ENCODE peak calls at places on chromosomes 3 and 15, in four cellular contexts. C, N, D and J are unnamed samples.

GRCh38 chr3:159482241-159483031 is 506.2 kb upstream of the IL12A start:
- DNase-seq in C (no peak), N (no peak), D (no peak), J (no peak)

GRCh38 chr15:52112203-52112750 is 298 bp downstream of the BCL2L10 start:
- DNase-seq in C (peak), N (no peak), D (no peak), J (no peak)

GRCh38 chr15:95024388-95024787 is 793.0 kb downstream of the MCTP2 start:
- DNase-seq in C (no peak), N (no peak), D (no peak), J (no peak)

GRCh38 chr3:158260392-158260791 is 150.5 kb downstream of the RSRC1 start:
- DNase-seq in C (no peak), N (no peak), D (no peak), J (no peak)

GRCh38 chr3:312170-312569 is 115.6 kb downstream of the CHL1 start:
- DNase-seq in C (no peak), N (no peak), D (no peak), J (no peak)

GRCh38 chr3:52434491-52435115 is 10.3 kb downstream of the SEMA3G start:
- DNase-seq in C (no peak), N (no peak), D (peak), J (no peak)

GRCh38 chr3:183555541-183556081 is at the start of gene KLHL6:
- DNase-seq in C (peak), N (no peak), D (peak), J (peak)

GRCh38 chr3:104198136-104198535 is 1168.6 kb upstream of the ALCAM start:
- DNase-seq in C (no peak), N (peak), D (no peak), J (no peak)

GRCh38 chr3:99545941-99546580 is 92.3 kb upstream of the COL8A1 start:
- DNase-seq in C (no peak), N (no peak), D (no peak), J (no peak)

GRCh38 chr3:50170689-50171088 is 15.6 kb downstream of the SEMA3F start:
- DNase-seq in C (no peak), N (no peak), D (no peak), J (no peak)

GRCh38 chr15:76863123-76863522 is 42.0 kb downstream of the SCAPER start:
- DNase-seq in C (no peak), N (no peak), D (no peak), J (no peak)

GRCh38 chr3:143658869-143659268 is 189.4 kb downstream of the SLC9A9 start:
- DNase-seq in C (no peak), N (no peak), D (no peak), J (no peak)

GRCh38 chr15:41566121-41566885 is 7.3 kb downstream of the TYRO3 start:
- DNase-seq in C (no peak), N (no peak), D (no peak), J (no peak)

GRCh38 chr3:118823626-118824025 is 211.0 kb downstream of the IGSF11 start:
- DNase-seq in C (no peak), N (no peak), D (no peak), J (no peak)

GRCh38 chr15:82047493-82048446 is 2.0 kb upstream of the MEX3B start:
- DNase-seq in C (no peak), N (no peak), D (no peak), J (no peak)

GRCh38 chr3:118692417-118692816 is 342.2 kb downstream of the IGSF11 start:
- DNase-seq in C (no peak), N (no peak), D (no peak), J (no peak)

GRCh38 chr3:120137548-120137947 is 43.3 kb upstream of the GSK3B start:
- DNase-seq in C (no peak), N (no peak), D (no peak), J (no peak)
- TF ChIP-seq CTCF in C (no peak), N (no peak), D (no peak), J (no peak)

DNA sequence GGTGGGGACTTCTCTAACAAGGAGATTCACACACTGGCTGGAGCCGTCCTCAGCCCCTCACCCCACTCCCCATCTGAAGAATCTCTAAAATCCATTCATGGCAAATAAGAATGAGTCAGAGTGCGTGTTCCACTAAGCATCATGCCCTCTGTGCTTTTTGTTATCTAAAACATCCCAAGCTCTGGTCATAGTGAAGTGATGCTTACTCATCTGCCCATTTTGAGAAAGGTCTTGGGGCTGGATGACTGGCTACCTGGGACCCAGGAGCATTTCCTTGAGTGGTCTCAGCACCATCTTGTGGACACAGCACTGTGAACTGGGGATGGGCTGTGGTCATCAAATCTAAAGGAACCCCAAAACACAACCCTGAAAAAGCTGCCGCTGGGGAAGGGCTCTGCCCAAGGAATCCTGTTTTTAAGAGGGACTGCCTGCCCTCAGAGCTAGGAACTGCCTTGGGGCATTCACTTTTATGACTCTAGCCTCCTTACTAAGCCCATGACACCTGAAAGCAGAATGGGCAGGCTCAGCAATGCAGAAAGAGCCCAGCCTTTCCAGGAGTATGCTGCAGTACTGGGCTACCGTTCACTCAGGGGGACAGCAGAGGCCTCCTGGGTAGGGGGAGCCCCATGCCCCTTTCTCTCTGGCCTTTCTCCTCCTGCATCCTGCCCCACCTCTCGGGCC is 53.5 kb downstream of the ZBTB38 start:
- DNase-seq in C (no peak), N (no peak), D (no peak), J (no peak)
- TF ChIP-seq CTCF in C (no peak), N (no peak), D (no peak), J (no peak)

GRCh38 chr3:65568497-65568896 is 470.2 kb downstream of the MAGI1 start:
- DNase-seq in C (no peak), N (no peak), D (no peak), J (no peak)

GRCh38 chr3:65572175-65572777 is 466.4 kb downstream of the MAGI1 start:
- DNase-seq in C (no peak), N (no peak), D (no peak), J (no peak)

GRCh38 chr3:65573548-65574116 is 465.1 kb downstream of the MAGI1 start:
- DNase-seq in C (no peak), N (no peak), D (no peak), J (no peak)

GRCh38 chr3:65569129-65569528 is 469.6 kb downstream of the MAGI1 start:
- DNase-seq in C (no peak), N (no peak), D (no peak), J (no peak)

DNA sequence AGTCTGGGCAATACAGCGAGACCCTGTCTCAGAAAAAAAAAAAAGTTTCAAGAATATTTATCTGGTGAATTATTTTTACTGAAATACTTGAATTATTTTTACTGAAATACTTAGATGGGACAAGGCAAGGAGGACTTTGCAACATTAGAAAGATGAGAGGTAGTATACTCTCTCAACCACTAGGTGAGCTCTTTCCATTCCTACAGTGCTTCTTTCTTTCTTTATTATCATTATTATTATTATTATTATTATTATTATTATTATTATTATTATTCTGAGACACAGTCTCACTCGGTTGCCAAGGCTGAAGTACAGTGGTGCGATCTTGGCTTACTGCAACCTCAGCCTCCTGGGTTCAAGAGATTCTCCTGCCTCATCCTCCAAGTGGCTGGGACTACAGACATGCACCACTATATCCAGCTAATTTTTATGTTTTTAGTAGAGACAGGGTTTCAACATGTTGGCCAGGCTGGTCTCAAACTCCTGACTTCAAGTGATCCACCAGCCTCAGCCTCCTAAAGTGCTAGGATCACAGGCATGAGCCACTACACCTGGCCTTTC is 468.8 kb downstream of the MAGI1 start:
- DNase-seq in C (no peak), N (no peak), D (no peak), J (no peak)
- TF ChIP-seq CTCF in C (no peak), N (no peak), D (no peak), J (no peak)

DNA sequence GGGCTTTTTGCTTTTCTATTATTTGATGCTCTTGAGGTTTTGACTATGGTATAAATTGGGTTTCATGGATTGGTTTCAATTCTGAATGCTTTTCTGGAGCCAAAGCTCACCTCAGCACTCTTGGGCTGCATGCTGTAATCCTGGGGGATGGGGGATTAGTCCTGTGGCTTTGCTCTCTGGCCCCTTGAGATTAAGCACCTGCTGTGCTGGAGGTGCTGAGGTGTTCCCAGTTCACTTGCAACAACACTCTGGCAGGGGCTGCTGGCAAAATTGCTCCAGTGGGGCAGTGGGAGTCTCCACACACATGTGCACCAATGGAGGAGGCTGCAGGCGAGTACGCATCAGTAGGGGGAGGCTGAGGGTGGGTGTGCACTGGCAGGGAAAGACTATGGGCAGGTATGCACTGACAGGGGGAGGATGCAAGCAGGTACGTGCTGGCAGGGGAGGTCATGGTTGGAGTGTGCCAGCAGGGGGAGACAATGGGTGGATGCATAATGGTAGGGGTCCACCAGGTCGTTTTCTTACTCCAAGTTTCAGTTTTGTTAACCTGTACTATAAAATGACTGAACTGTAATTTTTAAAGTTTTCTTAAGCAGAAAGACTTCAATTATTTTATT is 489.2 kb downstream of the FGF12 start:
- DNase-seq in C (no peak), N (no peak), D (no peak), J (no peak)
- TF ChIP-seq CTCF in C (no peak), N (no peak), D (no peak), J (no peak)

GRCh38 chr3:63791974-63792373 is 27.1 kb upstream of the C3orf49 start:
- DNase-seq in C (no peak), N (peak), D (no peak), J (no peak)
- TF ChIP-seq CTCF in C (no peak), N (peak), D (no peak), J (no peak)

GRCh38 chr3:195556390-195556789 is 13.3 kb upstream of the PPP1R2 start:
- DNase-seq in C (no peak), N (no peak), D (no peak), J (no peak)

GRCh38 chr3:195555110-195555509 is 12.0 kb upstream of the PPP1R2 start:
- DNase-seq in C (no peak), N (no peak), D (no peak), J (no peak)

GRCh38 chr3:195559723-195560409 is 16.7 kb upstream of the PPP1R2 start:
- DNase-seq in C (no peak), N (no peak), D (no peak), J (no peak)

GRCh38 chr3:195557327-195557726 is 14.2 kb upstream of the PPP1R2 start:
- DNase-seq in C (no peak), N (no peak), D (no peak), J (no peak)

GRCh38 chr3:195558602-195559001 is 15.5 kb upstream of the PPP1R2 start:
- DNase-seq in C (no peak), N (no peak), D (peak), J (no peak)
- TF ChIP-seq CTCF in C (no peak), N (no peak), D (peak), J (no peak)

GRCh38 chr3:170558417-170558816 is 27.5 kb downstream of the SLC7A14 start:
- DNase-seq in C (no peak), N (no peak), D (no peak), J (no peak)

GRCh38 chr3:170555329-170555728 is 30.5 kb downstream of the SLC7A14 start:
- DNase-seq in C (no peak), N (no peak), D (no peak), J (no peak)

DNA sequence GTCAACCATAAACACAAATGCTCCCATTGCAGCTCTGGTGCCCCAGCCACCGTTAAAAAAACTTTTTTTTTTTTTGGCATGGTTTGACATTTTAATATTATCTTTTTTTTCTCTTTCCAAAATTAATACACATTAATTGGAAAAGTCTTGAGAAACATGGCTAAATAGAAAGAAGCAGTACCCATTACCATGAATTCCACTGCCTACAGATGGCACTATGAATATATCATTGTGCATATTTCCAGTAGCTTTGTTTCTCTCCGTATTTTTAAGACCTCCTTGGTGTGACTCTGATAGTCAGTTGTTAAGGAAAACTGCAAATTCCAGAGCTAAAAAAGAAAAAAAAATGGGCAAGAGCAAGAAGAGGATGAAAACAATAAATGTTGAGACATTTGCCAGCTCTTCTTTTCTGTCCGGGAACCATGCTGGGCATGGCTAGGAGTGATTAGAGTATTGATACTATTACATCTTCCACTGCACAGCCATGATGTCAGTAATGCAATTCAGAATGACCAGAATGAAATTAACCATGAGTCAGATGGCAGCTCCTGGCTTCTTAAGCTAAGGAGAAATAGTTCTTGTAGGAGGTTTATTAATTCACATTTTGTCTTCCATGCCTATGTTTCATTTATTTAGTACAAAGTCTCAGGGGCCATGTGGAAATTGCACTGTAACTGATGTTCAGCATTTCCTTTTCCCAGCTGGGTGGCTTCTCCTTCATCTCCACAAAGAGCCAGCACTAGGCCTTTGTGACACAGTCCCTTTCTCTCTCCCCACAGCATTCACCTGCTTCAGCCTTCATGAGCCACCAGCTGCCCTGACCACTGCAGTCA is 31.9 kb downstream of the SLC7A14 start:
- DNase-seq in C (no peak), N (no peak), D (no peak), J (no peak)
- TF ChIP-seq CTCF in C (no peak), N (no peak), D (no peak), J (no peak)

GRCh38 chr15:84816694-84817460 is at the start of gene ALPK3:
- DNase-seq in C (peak), N (no peak), D (no peak), J (no peak)
- TF ChIP-seq CTCF in C (no peak), N (no peak), D (no peak), J (no peak)

GRCh38 chr3:163939926-163940325 is 1138.4 kb downstream of the SI start:
- DNase-seq in C (no peak), N (no peak), D (no peak), J (no peak)
- TF ChIP-seq CTCF in C (no peak), N (no peak), D (no peak), J (no peak)

GRCh38 chr3:107524214-107525100 is 1.7 kb downstream of the BBX start:
- DNase-seq in C (peak), N (no peak), D (no peak), J (peak)

GRCh38 chr3:107523361-107524213 is 825 bp downstream of the BBX start:
- DNase-seq in C (peak), N (no peak), D (peak), J (peak)

GRCh38 chr3:107521466-107522059 is 1.2 kb upstream of the BBX start:
- DNase-seq in C (no peak), N (no peak), D (no peak), J (no peak)

GRCh38 chr3:107520535-107520934 is 2.2 kb upstream of the BBX start:
- DNase-seq in C (no peak), N (no peak), D (no peak), J (no peak)

DNA sequence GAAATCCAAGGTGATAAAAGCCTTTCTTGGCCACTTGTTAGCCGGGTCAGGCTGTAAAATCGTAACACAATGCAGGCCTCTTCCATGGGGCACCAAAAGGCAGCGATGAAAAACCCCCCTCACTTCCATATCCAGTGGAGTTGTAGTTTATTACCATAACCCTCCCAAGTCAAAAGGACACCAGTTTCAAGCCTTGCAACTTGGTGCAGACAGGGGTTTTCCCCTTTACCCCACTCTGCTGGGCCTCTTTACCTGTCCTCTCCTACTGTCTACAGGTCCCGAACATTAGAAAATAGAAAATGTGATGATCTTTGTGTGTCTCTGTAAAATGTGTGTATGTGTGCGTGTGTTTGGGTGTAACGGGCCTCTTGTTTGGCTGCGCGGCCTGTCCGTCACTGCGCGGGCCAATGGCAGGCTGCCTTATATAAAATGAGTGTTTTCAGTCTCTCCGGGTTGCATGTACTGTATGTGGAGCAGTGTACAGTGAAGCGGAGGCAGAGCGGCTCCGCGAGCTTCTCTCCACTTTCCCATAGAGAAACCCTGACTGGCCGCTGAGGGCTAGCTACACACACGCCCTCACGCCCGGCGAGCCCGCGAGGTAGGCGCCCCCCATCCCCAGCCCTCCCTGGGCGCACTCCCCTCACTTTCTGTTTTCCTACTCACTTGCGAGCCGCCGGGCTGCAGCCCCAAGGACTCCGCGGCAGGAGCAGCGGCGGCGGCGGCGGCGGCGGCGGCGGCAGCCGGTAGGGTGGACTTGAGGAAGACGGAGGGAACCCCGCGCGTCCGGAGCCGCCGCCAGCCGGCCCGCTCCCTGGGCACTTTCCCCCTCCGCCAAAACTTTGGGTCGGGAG is at the start of gene BBX:
- DNase-seq in C (peak), N (peak), D (peak), J (peak)
- TF ChIP-seq CTCF in C (no peak), N (no peak), D (no peak), J (no peak)